ENCODE peak calls at places on chromosomes 2 and 18, in four cellular contexts. N, Y, V and G are unnamed samples.

GRCh38 chr2:23414106-23414505 is 29.1 kb downstream of the KLHL29 start:
- DNase-seq in N (no peak), Y (no peak), V (no peak), G (no peak)

GRCh38 chr2:144830543-144830942 is 310.6 kb upstream of the ZEB2 start:
- DNase-seq in N (no peak), Y (no peak), V (no peak), G (no peak)

GRCh38 chr2:132038179-132038882 is 123.4 kb downstream of the ANKRD30BL start:
- DNase-seq in N (no peak), Y (no peak), V (no peak), G (no peak)

GRCh38 chr18:79424880-79425572 is 29.3 kb downstream of the NFATC1 start:
- DNase-seq in N (no peak), Y (no peak), V (no peak), G (no peak)

GRCh38 chr18:44895176-44895798 is 214.6 kb downstream of the SETBP1 start:
- DNase-seq in N (peak; percentile 53), Y (no peak), V (peak; percentile 15), G (no peak)

GRCh38 chr18:43719264-43719795 is 442.0 kb upstream of the SYT4 start:
- DNase-seq in N (no peak), Y (no peak), V (no peak), G (no peak)

GRCh38 chr2:231614559-231615057 is 21.9 kb downstream of the TEX44 start:
- DNase-seq in N (no peak), Y (no peak), V (no peak), G (no peak)

GRCh38 chr2:239839306-239839705 is 185.8 kb downstream of the NDUFA10 start:
- DNase-seq in N (no peak), Y (no peak), V (no peak), G (no peak)

GRCh38 chr2:128545085-128545484 is 226.4 kb upstream of the HS6ST1 start:
- DNase-seq in N (no peak), Y (no peak), V (no peak), G (no peak)

GRCh38 chr2:238090887-238091286 is 9.3 kb upstream of the ESPNL start:
- DNase-seq in N (no peak), Y (no peak), V (no peak), G (no peak)

GRCh38 chr18:63119647-63120046 is 199.9 kb downstream of the BCL2 start:
- DNase-seq in N (no peak), Y (peak; percentile 6), V (no peak), G (peak; percentile 31)

GRCh38 chr18:22559414-22560282 is 141.9 kb upstream of the CTAGE1 start:
- DNase-seq in N (no peak), Y (peak; percentile 35), V (peak; percentile 72), G (no peak)

GRCh38 chr18:6056171-6056932 is 161.0 kb upstream of the TMEM200C start:
- DNase-seq in N (no peak), Y (peak; percentile 57), V (no peak), G (no peak)

GRCh38 chr2:237459741-237460174 is 27.3 kb upstream of the MLPH start:
- DNase-seq in N (no peak), Y (no peak), V (no peak), G (no peak)

GRCh38 chr18:43665239-43665788 is 388.0 kb upstream of the SYT4 start:
- DNase-seq in N (no peak), Y (no peak), V (no peak), G (no peak)

GRCh38 chr18:49111191-49111988 is 160.6 kb upstream of the SMAD7 start:
- DNase-seq in N (no peak), Y (peak; percentile 20), V (no peak), G (no peak)

GRCh38 chr18:45976581-45977373 is 9.6 kb upstream of the EPG5 start:
- DNase-seq in N (no peak), Y (no peak), V (no peak), G (no peak)

GRCh38 chr2:101722878-101723277 is 25.4 kb downstream of the MAP4K4 start:
- DNase-seq in N (no peak), Y (no peak), V (no peak), G (no peak)

GRCh38 chr2:169366066-169366465 is 3.7 kb upstream of the LRP2 start:
- DNase-seq in N (no peak), Y (no peak), V (no peak), G (no peak)

GRCh38 chr18:48036641-48037421 is 106.4 kb upstream of the SMAD2 start:
- DNase-seq in N (no peak), Y (no peak), V (no peak), G (no peak)

GRCh38 chr2:38723173-38723572 is 28.0 kb downstream of the SRSF7 start:
- DNase-seq in N (no peak), Y (no peak), V (no peak), G (no peak)

GRCh38 chr18:40670991-40671390 is 1284.0 kb upstream of the PIK3C3 start:
- DNase-seq in N (no peak), Y (no peak), V (no peak), G (no peak)

GRCh38 chr18:22346342-22346967 is 71.3 kb downstream of the CTAGE1 start:
- DNase-seq in N (no peak), Y (no peak), V (no peak), G (no peak)

GRCh38 chr2:199922856-199923255 is 11.8 kb downstream of the C2orf69 start:
- DNase-seq in N (no peak), Y (no peak), V (no peak), G (no peak)

GRCh38 chr2:181813963-181814565 is 77.5 kb upstream of the ITPRID2 start:
- DNase-seq in N (no peak), Y (no peak), V (no peak), G (no peak)

GRCh38 chr2:159797468-159798375 is at the start of gene CD302:
- DNase-seq in N (no peak), Y (peak; percentile 68), V (peak; percentile 38), G (no peak)

GRCh38 chr18:78494204-78494603 is 485.4 kb upstream of the SALL3 start:
- DNase-seq in N (no peak), Y (no peak), V (no peak), G (no peak)

GRCh38 chr2:176483481-176483880 is 214.2 kb downstream of the MTX2 start:
- DNase-seq in N (no peak), Y (no peak), V (no peak), G (no peak)

GRCh38 chr2:40401896-40402295 is 50.0 kb downstream of the SLC8A1 start:
- DNase-seq in N (no peak), Y (no peak), V (no peak), G (peak; percentile 66)

GRCh38 chr2:179528576-179529069 is 264.0 kb upstream of the SESTD1 start:
- DNase-seq in N (no peak), Y (peak; percentile 57), V (no peak), G (no peak)
- TF ChIP-seq ZNF274 in N (no peak), Y (no peak), V (no peak), G (no peak)

GRCh38 chr2:186917866-186918265 is 68.9 kb upstream of the ZSWIM2 start:
- DNase-seq in N (no peak), Y (no peak), V (no peak), G (no peak)
- TF ChIP-seq ZBTB33 in N (no peak), Y (no peak), V (no peak), G (no peak)

DNA sequence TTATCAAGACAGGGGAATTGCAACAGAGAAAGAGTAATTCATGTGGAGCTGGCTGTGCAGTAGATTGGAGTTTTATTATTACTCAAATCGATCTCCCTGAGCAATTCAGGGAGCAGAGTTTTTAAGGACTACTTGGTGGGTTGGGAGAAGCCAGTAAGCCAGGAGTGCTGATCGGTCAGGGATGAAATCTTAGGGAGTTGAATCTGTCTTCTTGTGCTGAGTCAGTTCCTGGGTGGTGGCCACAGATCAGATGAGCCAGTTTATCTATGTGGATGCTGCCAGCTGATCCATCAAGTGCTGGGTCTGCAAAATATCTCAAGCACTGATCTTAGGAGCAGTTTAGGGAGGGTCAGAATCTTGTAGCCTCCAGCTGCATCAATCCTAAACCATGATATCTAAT is 17.1 kb upstream of the UGT1A8 start:
- DNase-seq in N (no peak), Y (no peak), V (no peak), G (no peak)
- TF ChIP-seq ZNF274 in N (no peak), Y (no peak), V (no peak), G (no peak)

GRCh38 chr2:218345491-218346176 is 11.0 kb upstream of the CATIP start:
- DNase-seq in N (no peak), Y (no peak), V (no peak), G (no peak)
- TF ChIP-seq ZBTB33 in N (no peak), Y (no peak), V (no peak), G (no peak)

GRCh38 chr18:24270937-24271380 is 126.7 kb downstream of the OSBPL1A start:
- DNase-seq in N (no peak), Y (no peak), V (no peak), G (no peak)
- TF ChIP-seq ZNF274 in N (no peak), Y (no peak), V (no peak), G (no peak)

GRCh38 chr2:64493788-64494187 is 30.3 kb upstream of the AFTPH start:
- DNase-seq in N (no peak), Y (no peak), V (no peak), G (no peak)
- TF ChIP-seq ZBTB33 in N (no peak), Y (no peak), V (no peak), G (no peak)